ENCODE peak calls at places on chromosomes 12 and 14, in nine cellular contexts. One of them, this sample, is unnamed.

GRCh38 chr12:49094104-49094948 is at the start of gene DHH:
- DNase-seq in nucleus accumbens: no peak
- DNase-seq in HL-60: no peak
- DNase-seq in COLO829: no peak
- DNase-seq in activated naive CD4-positive, alpha-beta T cell: no peak
- DNase-seq in activated T-cell treated with anti-CD3 and anti-CD28 coated beads, Interleukin-2, amount 50 U/mL, for 24 hours: peak; percentile 36
- DNase-seq in breast epithelium: no peak
- DNase-seq in suprapubic skin: peak; percentile 68
- DNase-seq in GM23248: peak; percentile 34
- DNase-seq in this sample: peak; percentile 34

GRCh38 chr14:71048393-71048792 is 141.1 kb downstream of the PCNX1 start:
- DNase-seq in nucleus accumbens: no peak
- DNase-seq in GM23248: no peak
- DNase-seq in breast epithelium: no peak
- DNase-seq in COLO829: no peak
- DNase-seq in activated naive CD4-positive, alpha-beta T cell: no peak
- DNase-seq in HL-60: no peak
- DNase-seq in activated T-cell treated with anti-CD3 and anti-CD28 coated beads, Interleukin-2, amount 50 U/mL, for 24 hours: no peak
- DNase-seq in suprapubic skin: no peak
- DNase-seq in this sample: no peak

GRCh38 chr12:1875608-1876007 is 42.8 kb downstream of the CACNA2D4 start:
- DNase-seq in activated T-cell treated with anti-CD3 and anti-CD28 coated beads, Interleukin-2, amount 50 U/mL, for 24 hours: peak; percentile 2
- DNase-seq in HL-60: no peak
- DNase-seq in breast epithelium: no peak
- DNase-seq in nucleus accumbens: no peak
- DNase-seq in activated naive CD4-positive, alpha-beta T cell: no peak
- DNase-seq in COLO829: no peak
- DNase-seq in suprapubic skin: no peak
- DNase-seq in GM23248: no peak
- DNase-seq in this sample: no peak

GRCh38 chr14:51302319-51303030 is 62.4 kb downstream of the TMX1 start:
- DNase-seq in HL-60: no peak
- DNase-seq in GM23248: no peak
- DNase-seq in COLO829: no peak
- DNase-seq in suprapubic skin: no peak
- DNase-seq in activated T-cell treated with anti-CD3 and anti-CD28 coated beads, Interleukin-2, amount 50 U/mL, for 24 hours: no peak
- DNase-seq in breast epithelium: no peak
- DNase-seq in nucleus accumbens: no peak
- DNase-seq in activated naive CD4-positive, alpha-beta T cell: no peak
- DNase-seq in this sample: no peak

GRCh38 chr14:39266589-39266870 is 32.8 kb downstream of the MIA2 start:
- DNase-seq in activated naive CD4-positive, alpha-beta T cell: no peak
- DNase-seq in HL-60: no peak
- DNase-seq in COLO829: no peak
- DNase-seq in GM23248: peak; percentile 73
- DNase-seq in suprapubic skin: peak; percentile 78
- DNase-seq in breast epithelium: peak; percentile 67
- DNase-seq in activated T-cell treated with anti-CD3 and anti-CD28 coated beads, Interleukin-2, amount 50 U/mL, for 24 hours: no peak
- DNase-seq in nucleus accumbens: peak; percentile 63
- DNase-seq in this sample: peak; percentile 60

GRCh38 chr12:58346032-58346632 is 404.8 kb downstream of the ATP23 start:
- DNase-seq in nucleus accumbens: no peak
- DNase-seq in COLO829: peak; percentile 49
- DNase-seq in breast epithelium: no peak
- DNase-seq in HL-60: no peak
- DNase-seq in GM23248: peak; percentile 69
- DNase-seq in suprapubic skin: no peak
- DNase-seq in activated naive CD4-positive, alpha-beta T cell: no peak
- DNase-seq in activated T-cell treated with anti-CD3 and anti-CD28 coated beads, Interleukin-2, amount 50 U/mL, for 24 hours: no peak
- DNase-seq in this sample: peak; percentile 51

GRCh38 chr14:66174453-66174891 is 311.7 kb upstream of the CCDC196 start:
- DNase-seq in activated T-cell treated with anti-CD3 and anti-CD28 coated beads, Interleukin-2, amount 50 U/mL, for 24 hours: no peak
- DNase-seq in HL-60: no peak
- DNase-seq in nucleus accumbens: no peak
- DNase-seq in breast epithelium: no peak
- DNase-seq in COLO829: no peak
- DNase-seq in suprapubic skin: no peak
- DNase-seq in GM23248: peak; percentile 8
- DNase-seq in activated naive CD4-positive, alpha-beta T cell: no peak
- DNase-seq in this sample: no peak

GRCh38 chr12:4172999-4173398 is 100.6 kb upstream of the CCND2 start:
- DNase-seq in GM23248: peak; percentile 14
- DNase-seq in activated T-cell treated with anti-CD3 and anti-CD28 coated beads, Interleukin-2, amount 50 U/mL, for 24 hours: no peak
- DNase-seq in suprapubic skin: no peak
- DNase-seq in activated naive CD4-positive, alpha-beta T cell: no peak
- DNase-seq in nucleus accumbens: no peak
- DNase-seq in breast epithelium: no peak
- DNase-seq in HL-60: no peak
- DNase-seq in COLO829: no peak
- DNase-seq in this sample: no peak

GRCh38 chr14:71117839-71118743 is 210.8 kb downstream of the PCNX1 start:
- DNase-seq in breast epithelium: no peak
- DNase-seq in activated T-cell treated with anti-CD3 and anti-CD28 coated beads, Interleukin-2, amount 50 U/mL, for 24 hours: no peak
- DNase-seq in suprapubic skin: no peak
- DNase-seq in HL-60: no peak
- DNase-seq in GM23248: peak; percentile 59
- DNase-seq in activated naive CD4-positive, alpha-beta T cell: no peak
- DNase-seq in nucleus accumbens: no peak
- DNase-seq in COLO829: peak; percentile 70
- DNase-seq in this sample: peak; percentile 57

GRCh38 chr12:97385121-97385520 is 77.5 kb upstream of the RMST start:
- DNase-seq in suprapubic skin: no peak
- DNase-seq in COLO829: no peak
- DNase-seq in GM23248: no peak
- DNase-seq in HL-60: no peak
- DNase-seq in activated naive CD4-positive, alpha-beta T cell: no peak
- DNase-seq in breast epithelium: no peak
- DNase-seq in nucleus accumbens: no peak
- DNase-seq in activated T-cell treated with anti-CD3 and anti-CD28 coated beads, Interleukin-2, amount 50 U/mL, for 24 hours: no peak
- DNase-seq in this sample: no peak

GRCh38 chr12:102406033-102406584 is 74.3 kb downstream of the IGF1 start:
- DNase-seq in GM23248: peak; percentile 6
- DNase-seq in activated naive CD4-positive, alpha-beta T cell: no peak
- DNase-seq in nucleus accumbens: peak; percentile 67
- DNase-seq in HL-60: no peak
- DNase-seq in breast epithelium: peak; percentile 35
- DNase-seq in suprapubic skin: no peak
- DNase-seq in activated T-cell treated with anti-CD3 and anti-CD28 coated beads, Interleukin-2, amount 50 U/mL, for 24 hours: no peak
- DNase-seq in COLO829: no peak
- DNase-seq in this sample: peak; percentile 61

GRCh38 chr12:43501705-43502104 is 50.3 kb downstream of the ADAMTS20 start:
- DNase-seq in activated T-cell treated with anti-CD3 and anti-CD28 coated beads, Interleukin-2, amount 50 U/mL, for 24 hours: no peak
- DNase-seq in activated naive CD4-positive, alpha-beta T cell: no peak
- DNase-seq in COLO829: peak; percentile 8
- DNase-seq in breast epithelium: no peak
- DNase-seq in HL-60: no peak
- DNase-seq in nucleus accumbens: no peak
- DNase-seq in suprapubic skin: no peak
- DNase-seq in GM23248: peak; percentile 55
- DNase-seq in this sample: peak; percentile 26

GRCh38 chr12:18955594-18955993 is 173.9 kb upstream of the PLEKHA5 start:
- DNase-seq in COLO829: no peak
- DNase-seq in HL-60: no peak
- DNase-seq in nucleus accumbens: no peak
- DNase-seq in breast epithelium: no peak
- DNase-seq in GM23248: peak; percentile 69
- DNase-seq in activated naive CD4-positive, alpha-beta T cell: no peak
- DNase-seq in activated T-cell treated with anti-CD3 and anti-CD28 coated beads, Interleukin-2, amount 50 U/mL, for 24 hours: no peak
- DNase-seq in suprapubic skin: no peak
- DNase-seq in this sample: peak; percentile 43

GRCh38 chr14:100132903-100133510 is 26.4 kb downstream of the DEGS2 start:
- DNase-seq in COLO829: no peak
- DNase-seq in GM23248: peak; percentile 61
- DNase-seq in activated T-cell treated with anti-CD3 and anti-CD28 coated beads, Interleukin-2, amount 50 U/mL, for 24 hours: no peak
- DNase-seq in breast epithelium: no peak
- DNase-seq in HL-60: no peak
- DNase-seq in activated naive CD4-positive, alpha-beta T cell: no peak
- DNase-seq in nucleus accumbens: no peak
- DNase-seq in suprapubic skin: no peak
- DNase-seq in this sample: no peak

GRCh38 chr12:22529281-22530060 is 14.9 kb downstream of the C2CD5 start:
- DNase-seq in GM23248: peak; percentile 59
- DNase-seq in suprapubic skin: no peak
- DNase-seq in HL-60: no peak
- DNase-seq in COLO829: no peak
- DNase-seq in activated naive CD4-positive, alpha-beta T cell: no peak
- DNase-seq in nucleus accumbens: no peak
- DNase-seq in breast epithelium: no peak
- DNase-seq in activated T-cell treated with anti-CD3 and anti-CD28 coated beads, Interleukin-2, amount 50 U/mL, for 24 hours: no peak
- DNase-seq in this sample: peak; percentile 27